ENCODE peak calls at places on chromosomes 16 and 17, in eight cellular contexts. One of them, this sample, is unnamed.

GRCh38 chr17:34572483-34572882 is 6.9 kb upstream of the TMEM132E start:
- DNase-seq in left ventricle myocardium inferior: no peak
- DNase-seq in A673: no peak
- DNase-seq in BJ: no peak
- DNase-seq in MM.1S: no peak
- DNase-seq in CD8-positive, alpha-beta T cell: no peak
- DNase-seq in body of pancreas: no peak
- DNase-seq in upper lobe of right lung: no peak
- DNase-seq in this sample: no peak

GRCh38 chr16:17556276-17557052 is 85.7 kb upstream of the XYLT1 start:
- DNase-seq in left ventricle myocardium inferior: no peak
- DNase-seq in A673: peak; percentile 32
- DNase-seq in BJ: no peak
- DNase-seq in MM.1S: peak; percentile 34
- DNase-seq in CD8-positive, alpha-beta T cell: no peak
- DNase-seq in body of pancreas: no peak
- DNase-seq in upper lobe of right lung: no peak
- DNase-seq in this sample: no peak

GRCh38 chr17:63365366-63366237 is 80.5 kb downstream of the CYB561 start:
- DNase-seq in left ventricle myocardium inferior: no peak
- DNase-seq in A673: no peak
- DNase-seq in BJ: peak; percentile 30
- DNase-seq in MM.1S: no peak
- DNase-seq in CD8-positive, alpha-beta T cell: no peak
- DNase-seq in body of pancreas: no peak
- DNase-seq in upper lobe of right lung: no peak
- DNase-seq in this sample: no peak

GRCh38 chr16:13245713-13246377 is 344.4 kb downstream of the SHISA9 start:
- DNase-seq in left ventricle myocardium inferior: no peak
- DNase-seq in A673: no peak
- DNase-seq in BJ: no peak
- DNase-seq in MM.1S: no peak
- DNase-seq in CD8-positive, alpha-beta T cell: no peak
- DNase-seq in body of pancreas: no peak
- DNase-seq in upper lobe of right lung: no peak
- DNase-seq in this sample: no peak

GRCh38 chr16:20952144-20952797 is 51.7 kb downstream of the LYRM1 start:
- DNase-seq in left ventricle myocardium inferior: no peak
- DNase-seq in A673: no peak
- DNase-seq in BJ: no peak
- DNase-seq in MM.1S: no peak
- DNase-seq in CD8-positive, alpha-beta T cell: no peak
- DNase-seq in body of pancreas: no peak
- DNase-seq in upper lobe of right lung: no peak
- DNase-seq in this sample: no peak

GRCh38 chr16:57507414-57508083 is 21.3 kb upstream of the DOK4 start:
- DNase-seq in left ventricle myocardium inferior: no peak
- DNase-seq in A673: no peak
- DNase-seq in BJ: no peak
- DNase-seq in MM.1S: no peak
- DNase-seq in CD8-positive, alpha-beta T cell: no peak
- DNase-seq in body of pancreas: no peak
- DNase-seq in upper lobe of right lung: no peak
- DNase-seq in this sample: no peak

GRCh38 chr16:47888734-47889133 is 267.1 kb downstream of the ABCC12 start:
- DNase-seq in left ventricle myocardium inferior: no peak
- DNase-seq in A673: no peak
- DNase-seq in BJ: no peak
- DNase-seq in MM.1S: no peak
- DNase-seq in CD8-positive, alpha-beta T cell: no peak
- DNase-seq in body of pancreas: no peak
- DNase-seq in upper lobe of right lung: no peak
- DNase-seq in this sample: no peak

GRCh38 chr16:17519041-17519440 is 48.3 kb upstream of the XYLT1 start:
- DNase-seq in left ventricle myocardium inferior: no peak
- DNase-seq in A673: no peak
- DNase-seq in BJ: no peak
- DNase-seq in MM.1S: no peak
- DNase-seq in CD8-positive, alpha-beta T cell: no peak
- DNase-seq in body of pancreas: no peak
- DNase-seq in upper lobe of right lung: no peak
- DNase-seq in this sample: no peak

GRCh38 chr16:82621796-82622195 is 5.0 kb upstream of the CDH13 start:
- DNase-seq in left ventricle myocardium inferior: no peak
- DNase-seq in A673: no peak
- DNase-seq in BJ: no peak
- DNase-seq in MM.1S: no peak
- DNase-seq in CD8-positive, alpha-beta T cell: no peak
- DNase-seq in body of pancreas: no peak
- DNase-seq in upper lobe of right lung: no peak
- DNase-seq in this sample: no peak

GRCh38 chr17:50479522-50480141 is 972 bp downstream of the RSAD1 start:
- DNase-seq in left ventricle myocardium inferior: peak; percentile 70
- DNase-seq in A673: peak; percentile 90
- DNase-seq in BJ: no peak
- DNase-seq in MM.1S: peak; percentile 86
- DNase-seq in CD8-positive, alpha-beta T cell: peak; percentile 66
- DNase-seq in body of pancreas: peak; percentile 77
- DNase-seq in upper lobe of right lung: peak; percentile 90
- DNase-seq in this sample: peak; percentile 89

GRCh38 chr16:85663891-85664321 is 24.8 kb downstream of the GINS2 start:
- DNase-seq in left ventricle myocardium inferior: peak; percentile 20
- DNase-seq in A673: no peak
- DNase-seq in BJ: no peak
- DNase-seq in MM.1S: no peak
- DNase-seq in CD8-positive, alpha-beta T cell: no peak
- DNase-seq in body of pancreas: peak; percentile 72
- DNase-seq in upper lobe of right lung: no peak
- DNase-seq in this sample: peak; percentile 71

DNA sequence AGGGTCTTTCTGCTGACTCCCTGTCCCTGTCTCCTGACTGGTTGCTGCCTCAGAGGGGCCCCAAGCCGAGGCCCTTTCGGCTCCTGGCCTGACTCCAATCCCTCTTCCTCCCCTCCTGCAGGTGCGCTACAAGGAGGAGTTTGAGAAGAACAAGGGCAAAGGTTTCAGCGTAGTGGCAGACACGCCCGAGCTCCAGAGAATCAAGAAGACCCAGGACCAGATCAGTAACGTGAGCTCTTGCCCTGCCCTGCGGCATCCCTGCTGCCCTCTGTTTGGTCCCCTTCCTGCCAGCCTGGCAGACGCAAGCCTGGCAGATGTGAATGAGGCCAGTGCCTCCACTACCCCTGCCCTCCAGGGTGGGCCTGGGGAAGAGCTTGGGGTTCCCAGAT is 27.1 kb upstream of the LASP1NB start:
- DNase-seq in left ventricle myocardium inferior: no peak
- DNase-seq in A673: no peak
- DNase-seq in BJ: no peak
- DNase-seq in MM.1S: peak; percentile 58
- DNase-seq in CD8-positive, alpha-beta T cell: no peak
- DNase-seq in body of pancreas: no peak
- DNase-seq in upper lobe of right lung: no peak
- DNase-seq in this sample: no peak
- H3K36me3 ChIP-seq in left ventricle myocardium inferior: peaks cover 15% of the 10 kb centered on the region
- H3K36me3 ChIP-seq in A673: no peaks in the 10 kb centered on the region
- H3K36me3 ChIP-seq in BJ: peaks cover 52% of the 10 kb centered on the region
- H3K36me3 ChIP-seq in MM.1S: no peaks in the 10 kb centered on the region
- H3K36me3 ChIP-seq in CD8-positive, alpha-beta T cell: peaks cover 12% of the 10 kb centered on the region
- H3K36me3 ChIP-seq in body of pancreas: peaks cover 6% of the 10 kb centered on the region
- H3K36me3 ChIP-seq in upper lobe of right lung: peaks cover 58% of the 10 kb centered on the region
- H3K36me3 ChIP-seq in this sample: no peaks in the 10 kb centered on the region

DNA sequence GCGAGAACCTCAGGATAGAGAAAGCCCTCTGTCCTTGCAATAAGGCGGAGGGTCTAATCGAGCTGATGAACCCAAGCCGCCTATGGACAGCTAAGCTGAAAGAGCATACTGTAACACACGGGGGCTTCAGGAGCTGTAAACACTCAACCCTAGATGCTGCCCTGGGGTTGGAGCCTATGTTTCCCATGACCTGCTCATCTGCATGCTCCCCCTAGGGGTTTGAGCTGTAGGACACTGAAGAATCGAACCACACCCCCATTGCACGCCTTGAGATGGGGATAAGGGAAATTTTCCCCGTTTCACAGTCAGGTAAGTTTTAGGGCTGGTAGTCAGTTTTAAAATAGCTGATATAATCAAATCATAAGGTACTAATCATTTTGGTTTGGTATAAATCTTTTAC is 675.6 kb upstream of the CDH8 start:
- DNase-seq in left ventricle myocardium inferior: no peak
- DNase-seq in A673: peak; percentile 4
- DNase-seq in BJ: no peak
- DNase-seq in MM.1S: no peak
- DNase-seq in CD8-positive, alpha-beta T cell: no peak
- DNase-seq in body of pancreas: no peak
- DNase-seq in upper lobe of right lung: no peak
- DNase-seq in this sample: no peak
- TF ChIP-seq CTCF in left ventricle myocardium inferior: no peak
- TF ChIP-seq CTCF in A673: no peak
- TF ChIP-seq CTCF in BJ: no peak
- TF ChIP-seq CTCF in MM.1S: no peak
- TF ChIP-seq CTCF in CD8-positive, alpha-beta T cell: no peak
- TF ChIP-seq CTCF in body of pancreas: no peak
- TF ChIP-seq CTCF in upper lobe of right lung: no peak
- TF ChIP-seq CTCF in this sample: no peak

DNA sequence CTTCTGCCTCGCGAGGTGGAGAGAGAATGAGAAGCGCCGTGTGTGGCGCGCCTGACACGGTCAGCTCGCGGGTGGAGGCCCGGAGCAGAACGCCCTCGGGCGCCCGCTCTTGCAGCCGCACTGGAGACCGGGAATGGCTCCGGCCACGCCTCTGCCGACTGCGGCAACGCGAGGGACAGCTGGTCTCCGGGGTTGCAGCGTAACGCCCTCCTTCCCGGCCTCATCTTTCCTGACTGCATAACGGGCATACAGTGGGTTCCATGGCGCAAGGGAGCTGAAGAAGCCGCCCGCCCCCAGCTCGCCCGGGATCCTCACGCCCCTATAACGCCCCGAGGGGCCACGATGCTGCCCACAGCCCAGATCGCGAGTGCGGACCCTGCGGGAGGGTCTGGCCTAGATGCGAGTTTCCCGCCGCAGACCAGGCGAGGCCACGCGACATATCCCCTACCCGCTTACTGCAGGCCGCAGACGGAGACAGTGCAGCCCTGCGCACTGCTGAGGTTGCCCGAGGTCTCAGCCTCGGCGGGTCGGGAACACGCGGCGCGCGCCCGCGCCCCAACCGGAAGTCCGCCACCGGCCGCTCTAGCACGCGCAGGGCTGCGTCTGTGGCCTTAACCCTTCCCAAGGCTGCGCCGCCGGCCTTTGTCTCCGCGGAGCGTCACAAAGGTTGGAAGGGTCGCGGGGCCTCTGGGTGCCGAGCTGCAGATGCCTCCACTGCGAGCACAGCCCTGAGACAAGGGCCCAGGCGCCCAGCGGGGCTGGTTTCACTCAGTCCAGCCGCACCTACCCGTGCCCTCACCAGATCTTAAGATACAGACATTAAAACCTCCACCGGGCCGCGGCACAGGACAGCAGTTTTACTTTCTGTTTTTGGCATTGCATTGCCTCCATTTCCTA is 18.8 kb downstream of the BCL7C start:
- DNase-seq in left ventricle myocardium inferior: peak; percentile 93
- DNase-seq in A673: peak; percentile 94
- DNase-seq in BJ: peak; percentile 39
- DNase-seq in MM.1S: peak; percentile 95
- DNase-seq in CD8-positive, alpha-beta T cell: peak; percentile 90
- DNase-seq in body of pancreas: peak; percentile 88
- DNase-seq in upper lobe of right lung: peak; percentile 97
- DNase-seq in this sample: peak; percentile 93
- H3K36me3 ChIP-seq in left ventricle myocardium inferior: peaks cover 12% of the 10 kb centered on the region
- H3K36me3 ChIP-seq in A673: no peaks in the 10 kb centered on the region
- H3K36me3 ChIP-seq in BJ: peaks cover 6% of the 10 kb centered on the region
- H3K36me3 ChIP-seq in MM.1S: no peaks in the 10 kb centered on the region
- H3K36me3 ChIP-seq in CD8-positive, alpha-beta T cell: no peaks in the 10 kb centered on the region
- H3K36me3 ChIP-seq in body of pancreas: no peaks in the 10 kb centered on the region
- H3K36me3 ChIP-seq in upper lobe of right lung: peaks cover 9% of the 10 kb centered on the region
- H3K36me3 ChIP-seq in this sample: no peaks in the 10 kb centered on the region

GRCh38 chr16:1330260-1330914 is 3.1 kb upstream of the BAIAP3 start:
- DNase-seq in left ventricle myocardium inferior: no peak
- DNase-seq in A673: no peak
- DNase-seq in BJ: no peak
- DNase-seq in MM.1S: peak; percentile 20
- DNase-seq in CD8-positive, alpha-beta T cell: no peak
- DNase-seq in body of pancreas: no peak
- DNase-seq in upper lobe of right lung: no peak
- DNase-seq in this sample: no peak
- TF ChIP-seq CTCF in left ventricle myocardium inferior: peak; percentile 45
- TF ChIP-seq CTCF in A673: peak; percentile 60
- TF ChIP-seq CTCF in BJ: peak; percentile 49
- TF ChIP-seq CTCF in MM.1S: peak; percentile 73
- TF ChIP-seq CTCF in CD8-positive, alpha-beta T cell: no peak
- TF ChIP-seq CTCF in body of pancreas: peak; percentile 9
- TF ChIP-seq CTCF in upper lobe of right lung: peak; percentile 42
- TF ChIP-seq CTCF in this sample: peak; percentile 36

GRCh38 chr16:4452674-4453073 is 21.8 kb downstream of the NMRAL1 start:
- DNase-seq in left ventricle myocardium inferior: no peak
- DNase-seq in A673: no peak
- DNase-seq in BJ: no peak
- DNase-seq in MM.1S: no peak
- DNase-seq in CD8-positive, alpha-beta T cell: no peak
- DNase-seq in body of pancreas: no peak
- DNase-seq in upper lobe of right lung: no peak
- DNase-seq in this sample: peak; percentile 73

GRCh38 chr16:4455081-4455480 is 19.3 kb downstream of the NMRAL1 start:
- DNase-seq in left ventricle myocardium inferior: no peak
- DNase-seq in A673: no peak
- DNase-seq in BJ: no peak
- DNase-seq in MM.1S: no peak
- DNase-seq in CD8-positive, alpha-beta T cell: no peak
- DNase-seq in body of pancreas: no peak
- DNase-seq in upper lobe of right lung: no peak
- DNase-seq in this sample: no peak

GRCh38 chr16:4450921-4451619 is 23.4 kb downstream of the NMRAL1 start:
- DNase-seq in left ventricle myocardium inferior: no peak
- DNase-seq in A673: peak; percentile 43
- DNase-seq in BJ: no peak
- DNase-seq in MM.1S: no peak
- DNase-seq in CD8-positive, alpha-beta T cell: no peak
- DNase-seq in body of pancreas: no peak
- DNase-seq in upper lobe of right lung: no peak
- DNase-seq in this sample: no peak

GRCh38 chr16:4454618-4455017 is 19.8 kb downstream of the NMRAL1 start:
- DNase-seq in left ventricle myocardium inferior: no peak
- DNase-seq in A673: no peak
- DNase-seq in BJ: no peak
- DNase-seq in MM.1S: no peak
- DNase-seq in CD8-positive, alpha-beta T cell: no peak
- DNase-seq in body of pancreas: no peak
- DNase-seq in upper lobe of right lung: no peak
- DNase-seq in this sample: no peak

DNA sequence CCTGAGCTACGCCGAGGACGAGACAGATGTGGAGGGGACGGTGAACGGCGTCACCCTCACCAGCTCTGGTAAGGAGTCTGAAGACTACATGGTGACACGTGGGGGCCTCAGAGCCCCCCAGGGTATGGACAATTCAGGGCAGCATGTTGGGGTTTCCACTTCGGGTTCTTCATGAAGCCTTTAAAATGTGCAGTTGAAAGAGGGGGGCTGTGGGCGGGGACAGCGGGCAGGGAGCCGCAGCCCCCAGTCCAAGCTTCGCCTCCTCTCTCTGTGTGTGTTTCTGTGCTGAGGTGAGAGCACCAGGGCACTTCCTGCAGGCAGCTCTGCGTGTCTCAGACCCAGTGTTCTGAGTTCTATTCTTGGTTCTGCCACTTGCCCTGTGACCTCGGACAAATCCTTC is 24.0 kb downstream of the NMRAL1 start:
- DNase-seq in left ventricle myocardium inferior: no peak
- DNase-seq in A673: no peak
- DNase-seq in BJ: no peak
- DNase-seq in MM.1S: no peak
- DNase-seq in CD8-positive, alpha-beta T cell: no peak
- DNase-seq in body of pancreas: no peak
- DNase-seq in upper lobe of right lung: no peak
- DNase-seq in this sample: no peak
- H3K36me3 ChIP-seq in left ventricle myocardium inferior: peaks cover 95% of the 10 kb centered on the region
- H3K36me3 ChIP-seq in A673: peaks cover 87% of the 10 kb centered on the region
- H3K36me3 ChIP-seq in BJ: peaks cover 32% of the 10 kb centered on the region
- H3K36me3 ChIP-seq in MM.1S: peaks cover 19% of the 10 kb centered on the region
- H3K36me3 ChIP-seq in CD8-positive, alpha-beta T cell: peaks cover 60% of the 10 kb centered on the region
- H3K36me3 ChIP-seq in body of pancreas: peaks cover 28% of the 10 kb centered on the region
- H3K36me3 ChIP-seq in upper lobe of right lung: peaks cover 95% of the 10 kb centered on the region
- H3K36me3 ChIP-seq in this sample: peaks cover 79% of the 10 kb centered on the region

This sample was measured in adrenal gland.